ENCODE peak calls at places on chromosomes 1 and 21, in four cellular contexts. Z is heart left ventricle, L is thoracic aorta, W is psoas muscle. A is an unnamed sample. For H3K4me1 and H3K27me3, the result is how much of the 10 kb centered on the place peaks cover.

GRCh38 chr1:33030575-33030974 is 6.1 kb downstream of the AK2 start:
- DNase-seq in Z (no peak), W (no peak), L (no peak), A (no peak)

GRCh38 chr21:38766987-38767722 is 38.6 kb upstream of the ETS2 start:
- DNase-seq in Z (no peak), L (no peak), W (no peak), A (no peak)

GRCh38 chr1:202349263-202349928 is 897 bp downstream of the PPP1R12B start:
- DNase-seq in L (no peak), Z (no peak), W (no peak), A (no peak)

GRCh38 chr1:201714542-201715276 is 114.2 kb upstream of the IPO9 start:
- DNase-seq in W (peak), L (peak), Z (peak), A (peak)

GRCh38 chr1:96346708-96347107 is 374.9 kb upstream of the PTBP2 start:
- DNase-seq in W (no peak), Z (no peak), L (no peak), A (no peak)

GRCh38 chr1:24963099-24963872 is 33.2 kb upstream of the RUNX3 start:
- DNase-seq in W (no peak), Z (no peak), L (no peak), A (no peak)

GRCh38 chr1:11281518-11282331 is 8.7 kb downstream of the UBIAD1 start:
- DNase-seq in W (no peak), L (no peak), Z (no peak), A (no peak)

GRCh38 chr1:47438321-47439150 is 692 bp downstream of the FOXD2 start:
- DNase-seq in W (no peak), Z (no peak), L (no peak), A (no peak)

GRCh38 chr21:26501622-26502021 is 71.5 kb downstream of the CYYR1 start:
- DNase-seq in Z (no peak), W (no peak), L (no peak), A (no peak)

GRCh38 chr1:23555225-23555801 is 4.0 kb downstream of the ID3 start:
- DNase-seq in L (no peak), Z (peak), W (no peak), A (peak)

GRCh38 chr21:45220714-45221113 is 67.0 kb downstream of the POFUT2 start:
- DNase-seq in W (no peak), L (no peak), Z (no peak), A (no peak)

GRCh38 chr21:29056538-29057050 is 16.9 kb downstream of the CCT8 start:
- DNase-seq in Z (no peak), L (no peak), W (no peak), A (no peak)

GRCh38 chr1:58465176-58465575 is 81.3 kb downstream of the OMA1 start:
- DNase-seq in L (no peak), Z (no peak), W (no peak), A (no peak)

GRCh38 chr1:24237750-24238149 is 50.7 kb upstream of the IFNLR1 start:
- DNase-seq in W (no peak), Z (no peak), L (no peak), A (no peak)

GRCh38 chr1:210233216-210233494 is 559 bp downstream of the SERTAD4 start:
- DNase-seq in L (no peak), W (no peak), Z (peak), A (no peak)

GRCh38 chr1:63924600-63924999 is 150.8 kb downstream of the ROR1 start:
- DNase-seq in Z (no peak), W (no peak), L (no peak), A (no peak)

GRCh38 chr1:231139659-231140650 is 21.9 kb upstream of the TRIM67 start:
- DNase-seq in W (no peak), Z (no peak), L (no peak), A (no peak)

GRCh38 chr1:206907304-206907991 is 10.2 kb downstream of the IL24 start:
- DNase-seq in Z (peak), L (no peak), W (peak), A (no peak)

GRCh38 chr1:204494281-204495077 is at the start of gene PIK3C2B:
- DNase-seq in Z (peak), L (no peak), W (peak), A (peak)

GRCh38 chr1:17582124-17582768 is 42.7 kb downstream of the ARHGEF10L start:
- DNase-seq in Z (no peak), L (no peak), W (no peak), A (no peak)

GRCh38 chr1:61579815-61580214 is 145.1 kb downstream of the TM2D1 start:
- DNase-seq in W (no peak), Z (no peak), L (no peak), A (no peak)

GRCh38 chr1:44677201-44677520 is 2.6 kb downstream of the ARMH1 start:
- DNase-seq in L (no peak), W (no peak), Z (no peak), A (no peak)

GRCh38 chr1:161432091-161432490 is 64.4 kb upstream of the CFAP126 start:
- DNase-seq in L (no peak), W (no peak), Z (no peak), A (no peak)

GRCh38 chr1:56404561-56405030 is 174.8 kb downstream of the PLPP3 start:
- DNase-seq in Z (peak), W (peak), L (no peak), A (no peak)

GRCh38 chr1:24909388-24909898 is 20.6 kb downstream of the RUNX3 start:
- DNase-seq in L (no peak), Z (no peak), W (peak), A (peak)

GRCh38 chr1:204645251-204645650 is 40.3 kb downstream of the LRRN2 start:
- DNase-seq in L (no peak), W (no peak), Z (no peak), A (no peak)

GRCh38 chr1:18546026-18546425 is 65.3 kb downstream of the KLHDC7A start:
- DNase-seq in W (no peak), L (no peak), Z (no peak), A (no peak)

GRCh38 chr1:116766616-116767469 is 12.6 kb downstream of the CD2 start:
- DNase-seq in L (no peak), Z (no peak), W (no peak), A (no peak)

GRCh38 chr1:84613026-84613425 is 38.8 kb upstream of the CTBS start:
- DNase-seq in W (no peak), L (no peak), Z (no peak), A (no peak)

GRCh38 chr1:224529844-224530243 is 86.3 kb upstream of the CNIH3 start:
- DNase-seq in L (no peak), W (no peak), Z (no peak), A (no peak)

GRCh38 chr1:112744019-112744578 is 29.0 kb upstream of the PPM1J start:
- DNase-seq in L (no peak), Z (peak), W (no peak), A (no peak)

GRCh38 chr1:157045251-157046218 is at the start of gene ARHGEF11:
- DNase-seq in Z (peak), W (peak), L (peak), A (peak)

GRCh38 chr1:219159946-219160645 is 13.6 kb upstream of the LYPLAL1 start:
- DNase-seq in Z (no peak), L (no peak), W (no peak), A (no peak)

GRCh38 chr1:28329395-28330153 is 734 bp downstream of the MED18 start:
- DNase-seq in Z (peak), W (peak), L (no peak), A (peak)

DNA sequence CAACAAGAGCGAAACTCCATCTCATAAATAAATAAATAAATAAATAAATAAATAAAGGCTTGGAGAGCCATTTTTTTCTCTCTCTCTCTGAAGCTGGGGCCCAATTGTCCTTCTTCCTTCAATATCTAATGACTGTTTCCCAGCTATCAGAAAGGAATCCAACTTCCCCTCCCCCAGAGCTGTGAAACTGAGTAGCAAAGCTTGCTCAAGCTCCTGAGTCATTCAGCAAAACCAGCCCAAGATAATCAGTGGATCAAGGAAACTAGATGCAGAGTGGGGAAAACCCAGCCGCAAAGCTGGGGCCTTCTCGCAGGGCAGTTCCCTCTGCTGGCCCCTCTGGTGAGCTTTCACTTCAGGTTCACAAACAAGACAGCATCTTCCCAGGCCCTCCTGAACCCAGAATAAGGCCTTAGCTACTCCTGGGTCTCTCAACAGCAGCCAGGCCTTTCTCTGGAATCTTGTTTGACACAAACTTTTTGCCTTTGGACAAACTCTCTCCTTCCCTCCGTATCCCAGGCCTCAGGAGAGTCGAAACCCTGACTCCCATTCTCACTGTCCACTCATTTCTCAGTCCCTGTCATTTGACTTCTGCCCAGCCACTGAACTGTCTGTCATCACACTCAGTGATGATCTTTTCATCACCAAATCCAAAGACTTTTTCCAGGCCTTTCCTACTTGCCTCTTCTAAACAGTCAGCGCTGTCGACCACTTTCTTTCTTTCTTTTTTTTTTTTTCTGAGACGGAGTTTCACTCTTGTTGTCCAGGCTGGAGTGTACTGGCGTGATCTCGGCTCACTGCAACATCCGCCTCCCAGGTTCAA is 18.0 kb upstream of the PTP4A2 start:
- DNase-seq in L (peak), W (peak), Z (peak), A (peak)
- TF ChIP-seq CTCF in L (peak), W (peak), Z (no peak), A (peak)

GRCh38 chr1:26703466-26703865 is 7.7 kb downstream of the ARID1A start:
- DNase-seq in L (no peak), Z (no peak), W (no peak), A (no peak)

GRCh38 chr1:26705788-26706237 is 10.0 kb downstream of the ARID1A start:
- DNase-seq in W (no peak), L (no peak), Z (no peak), A (no peak)

GRCh38 chr1:26706315-26706714 is 10.5 kb downstream of the ARID1A start:
- DNase-seq in W (no peak), L (no peak), Z (no peak), A (no peak)

GRCh38 chr1:26702680-26703038 is 6.8 kb downstream of the ARID1A start:
- DNase-seq in L (no peak), W (no peak), Z (no peak), A (no peak)

GRCh38 chr1:26704629-26705028 is 8.8 kb downstream of the ARID1A start:
- DNase-seq in W (no peak), Z (no peak), L (no peak), A (no peak)
- H3K4me1 ChIP-seq in W (half or more), Z (half or more), L (half or more), A (under half)

DNA sequence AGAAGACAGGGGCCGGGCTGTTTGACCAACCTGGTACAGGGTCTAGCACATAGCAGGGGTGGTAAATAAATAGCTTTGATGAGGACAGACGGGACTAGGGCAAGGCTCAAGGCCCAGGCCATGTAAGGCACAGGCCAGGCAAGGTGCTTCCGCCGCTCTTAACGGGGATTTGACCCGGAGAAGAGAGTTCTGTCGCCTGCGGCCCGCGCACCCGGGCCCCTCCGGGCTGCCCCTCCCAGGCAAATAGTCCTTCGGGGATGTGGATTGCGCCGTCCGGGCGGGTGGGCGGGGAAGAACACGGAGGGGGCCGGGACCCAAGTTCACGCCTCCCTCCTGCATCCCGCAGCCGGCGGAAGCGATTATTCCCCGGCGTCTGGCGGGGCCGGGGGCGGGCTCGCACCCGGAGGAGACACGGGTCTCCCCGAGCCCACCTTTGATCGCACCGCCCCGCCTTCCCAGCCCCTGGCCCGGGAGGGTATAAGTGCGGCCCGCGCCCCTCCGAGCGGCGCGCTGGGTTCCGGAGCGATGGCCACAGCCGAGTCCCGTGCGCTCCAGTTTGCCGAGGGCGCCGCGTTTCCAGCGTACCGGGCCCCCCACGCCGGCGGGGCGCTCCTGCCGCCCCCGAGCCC is at the start of gene MIXL1:
- DNase-seq in W (no peak), L (no peak), Z (no peak), A (no peak)
- H3K27me3 ChIP-seq in W (under half), L (under half), Z (under half), A (under half)

GRCh38 chr1:119184972-119185371 is 44.5 kb upstream of the WARS2 start:
- DNase-seq in L (no peak), Z (no peak), W (no peak), A (no peak)
- TF ChIP-seq CTCF in L (no peak), Z (no peak), W (no peak), A (no peak)

GRCh38 chr1:111738133-111738435 is 1.1 kb downstream of the INKA2 start:
- DNase-seq in L (no peak), Z (no peak), W (no peak), A (no peak)

GRCh38 chr1:111738436-111739221 is 566 bp downstream of the INKA2 start:
- DNase-seq in Z (peak), W (peak), L (no peak), A (peak)

GRCh38 chr1:111736548-111737215 is 2.5 kb downstream of the INKA2 start:
- DNase-seq in Z (peak), L (no peak), W (peak), A (peak)

GRCh38 chr1:111735858-111736544 is 3.2 kb downstream of the INKA2 start:
- DNase-seq in L (no peak), W (no peak), Z (no peak), A (peak)

DNA sequence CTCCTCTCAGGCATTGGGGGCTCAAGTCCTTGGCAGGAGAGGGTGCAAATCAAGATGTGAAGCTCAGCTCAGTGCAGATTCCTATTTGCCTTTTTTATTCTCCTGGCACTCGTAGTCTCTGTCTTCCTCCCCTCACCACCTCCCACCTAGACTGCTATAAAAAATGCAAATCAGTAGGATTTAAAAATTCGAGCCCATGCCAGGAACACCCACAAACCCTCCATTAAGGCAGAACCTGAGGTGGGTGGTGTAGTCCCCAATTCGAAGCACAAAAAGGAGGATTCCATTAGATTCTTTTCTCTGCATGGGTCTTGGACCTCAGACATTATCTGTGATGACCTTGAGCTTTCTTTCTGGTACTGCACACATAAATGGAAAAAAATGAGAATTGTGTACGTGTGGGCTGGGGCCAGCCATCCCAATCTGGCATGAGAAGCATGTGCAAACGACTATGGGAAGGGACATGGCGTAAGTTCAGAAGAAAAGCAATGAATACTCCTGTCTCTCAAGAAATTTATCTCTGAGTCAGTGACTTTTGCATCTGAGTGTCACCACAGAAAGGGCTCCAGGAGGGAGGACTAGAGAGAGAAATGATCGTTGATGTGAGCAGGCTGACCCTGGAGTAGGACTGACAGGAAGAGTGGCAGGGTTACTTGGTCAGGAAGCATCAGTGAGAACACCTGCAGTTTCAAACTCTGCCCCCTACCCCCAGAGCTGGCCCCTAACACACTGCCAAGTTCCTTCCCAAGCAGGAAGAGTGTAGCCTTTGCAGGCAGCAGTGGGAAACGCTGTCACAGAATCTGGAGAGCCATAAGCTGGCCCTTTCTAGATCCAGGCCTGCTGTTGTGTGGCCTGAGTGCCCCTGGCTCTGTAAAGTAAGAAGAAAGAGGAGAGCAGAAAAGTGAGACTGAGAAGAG is 1.7 kb downstream of the INKA2 start:
- DNase-seq in L (no peak), Z (no peak), W (no peak), A (no peak)
- H3K4me1 ChIP-seq in L (under half), Z (half or more), W (half or more), A (under half)